ENCODE peak calls at places on chromosome 9, in four cellular contexts. P, L, M and X are unnamed samples.

GRCh38 chr9:22120595-22120994 is 111.5 kb upstream of the CDKN2B start:
- DNase-seq in P (no peak), L (no peak), M (no peak), X (no peak)

GRCh38 chr9:106897223-106897622 is 34.3 kb downstream of the ZNF462 start:
- DNase-seq in P (no peak), L (no peak), M (no peak), X (no peak)

GRCh38 chr9:104982543-104982942 is 54.6 kb upstream of the ABCA1 start:
- DNase-seq in P (no peak), L (no peak), M (no peak), X (no peak)

GRCh38 chr9:84170521-84171141 is 169.9 kb downstream of the SLC28A3 start:
- DNase-seq in P (no peak), L (no peak), M (peak; percentile 90), X (no peak)

GRCh38 chr9:136626066-136626725 is 36.5 kb upstream of the EGFL7 start:
- DNase-seq in P (no peak), L (no peak), M (no peak), X (no peak)

GRCh38 chr9:69180670-69181069 is 6.6 kb downstream of the TJP2 start:
- DNase-seq in P (no peak), L (peak; percentile 24), M (peak; percentile 88), X (peak; percentile 14)

GRCh38 chr9:89422151-89422918 is 75.6 kb downstream of the SEMA4D start:
- DNase-seq in P (no peak), L (peak; percentile 81), M (no peak), X (peak; percentile 84)

GRCh38 chr9:37565661-37566618 is 10.2 kb downstream of the FBXO10 start:
- DNase-seq in P (peak; percentile 55), L (no peak), M (no peak), X (no peak)

GRCh38 chr9:133428579-133429215 is 6.5 kb downstream of the ADAMTS13 start:
- DNase-seq in P (peak; percentile 74), L (no peak), M (no peak), X (peak; percentile 12)

GRCh38 chr9:14303526-14303925 is 10.4 kb downstream of the NFIB start:
- DNase-seq in P (no peak), L (no peak), M (no peak), X (no peak)

GRCh38 chr9:33404782-33405362 is 2.5 kb upstream of the AQP7 start:
- DNase-seq in P (no peak), L (no peak), M (no peak), X (no peak)

GRCh38 chr9:27247756-27248155 is 49.2 kb downstream of the EQTN start:
- DNase-seq in P (peak; percentile 38), L (peak; percentile 19), M (peak; percentile 39), X (peak; percentile 1)